ENCODE peak calls at places on chromosomes 2 and 18, in five cellular contexts. One of them, this sample, is unnamed.

GRCh38 chr18:72833471-72833870 is 34.3 kb downstream of the NETO1 start:
- DNase-seq in GM23338: no peak
- DNase-seq in HepG2: no peak
- DNase-seq in GM12878: no peak
- DNase-seq in K562: no peak
- DNase-seq in this sample: no peak

GRCh38 chr2:96318723-96319122 is 6.4 kb upstream of the ITPRIPL1 start:
- DNase-seq in GM23338: no peak
- DNase-seq in HepG2: peak
- DNase-seq in GM12878: no peak
- DNase-seq in K562: no peak
- DNase-seq in this sample: no peak

GRCh38 chr2:41722668-41723369 is 325.0 kb upstream of the PKDCC start:
- DNase-seq in GM23338: no peak
- DNase-seq in HepG2: no peak
- DNase-seq in GM12878: no peak
- DNase-seq in K562: no peak
- DNase-seq in this sample: no peak

GRCh38 chr2:206083602-206084467 is 2.1 kb downstream of the INO80D start:
- DNase-seq in GM23338: peak
- DNase-seq in HepG2: no peak
- DNase-seq in GM12878: peak
- DNase-seq in K562: no peak
- DNase-seq in this sample: no peak

GRCh38 chr18:48527467-48527866 is 11.4 kb upstream of the CTIF start:
- DNase-seq in GM23338: no peak
- DNase-seq in HepG2: no peak
- DNase-seq in GM12878: no peak
- DNase-seq in K562: no peak
- DNase-seq in this sample: no peak

GRCh38 chr2:176251928-176252327 is 17.3 kb upstream of the MTX2 start:
- DNase-seq in GM23338: no peak
- DNase-seq in HepG2: no peak
- DNase-seq in GM12878: no peak
- DNase-seq in K562: no peak
- DNase-seq in this sample: no peak

GRCh38 chr18:25225152-25225551 is 126.8 kb downstream of the ZNF521 start:
- DNase-seq in GM23338: no peak
- DNase-seq in HepG2: no peak
- DNase-seq in GM12878: no peak
- DNase-seq in K562: no peak
- DNase-seq in this sample: no peak

GRCh38 chr2:149858916-149859634 is 271.5 kb upstream of the MMADHC start:
- DNase-seq in GM23338: no peak
- DNase-seq in HepG2: no peak
- DNase-seq in GM12878: no peak
- DNase-seq in K562: no peak
- DNase-seq in this sample: peak

GRCh38 chr2:240209493-240209892 is 69.0 kb upstream of the OTOS start:
- DNase-seq in GM23338: no peak
- DNase-seq in HepG2: no peak
- DNase-seq in GM12878: no peak
- DNase-seq in K562: no peak
- DNase-seq in this sample: no peak

GRCh38 chr2:6538607-6539006 is 327.1 kb downstream of the CMPK2 start:
- DNase-seq in GM23338: no peak
- DNase-seq in HepG2: no peak
- DNase-seq in GM12878: no peak
- DNase-seq in K562: no peak
- DNase-seq in this sample: no peak

GRCh38 chr2:226800941-226801784 is 1.5 kb upstream of the IRS1 start:
- DNase-seq in GM23338: peak
- DNase-seq in HepG2: peak
- DNase-seq in GM12878: peak
- DNase-seq in K562: peak
- DNase-seq in this sample: peak

GRCh38 chr2:239204143-239204875 is 196.5 kb downstream of the HDAC4 start:
- DNase-seq in GM23338: no peak
- DNase-seq in HepG2: no peak
- DNase-seq in GM12878: no peak
- DNase-seq in K562: no peak
- DNase-seq in this sample: no peak

GRCh38 chr2:160200921-160201320 is 849 bp upstream of the ITGB6 start:
- DNase-seq in GM23338: no peak
- DNase-seq in HepG2: no peak
- DNase-seq in GM12878: no peak
- DNase-seq in K562: no peak
- DNase-seq in this sample: no peak
- TF ChIP-seq JUNB in GM23338: no peak
- TF ChIP-seq JUNB in HepG2: no peak
- TF ChIP-seq JUNB in GM12878: no peak
- TF ChIP-seq JUNB in K562: no peak
- TF ChIP-seq JUNB in this sample: no peak

GRCh38 chr2:74005786-74006185 is 21.1 kb downstream of the TET3 start:
- DNase-seq in GM23338: no peak
- DNase-seq in HepG2: no peak
- DNase-seq in GM12878: no peak
- DNase-seq in K562: no peak
- DNase-seq in this sample: no peak

GRCh38 chr2:74004212-74005182 is 19.8 kb downstream of the TET3 start:
- DNase-seq in GM23338: no peak
- DNase-seq in HepG2: no peak
- DNase-seq in GM12878: no peak
- DNase-seq in K562: no peak
- DNase-seq in this sample: no peak

GRCh38 chr2:74007120-74007519 is 22.4 kb downstream of the TET3 start:
- DNase-seq in GM23338: no peak
- DNase-seq in HepG2: no peak
- DNase-seq in GM12878: no peak
- DNase-seq in K562: no peak
- DNase-seq in this sample: no peak

GRCh38 chr2:74008761-74009395 is 24.2 kb downstream of the TET3 start:
- DNase-seq in GM23338: peak
- DNase-seq in HepG2: no peak
- DNase-seq in GM12878: no peak
- DNase-seq in K562: no peak
- DNase-seq in this sample: no peak

GRCh38 chr2:74006424-74006823 is 21.7 kb downstream of the TET3 start:
- DNase-seq in GM23338: peak
- DNase-seq in HepG2: no peak
- DNase-seq in GM12878: no peak
- DNase-seq in K562: no peak
- DNase-seq in this sample: no peak
- TF ChIP-seq JUNB in GM23338: no peak
- TF ChIP-seq JUNB in HepG2: no peak
- TF ChIP-seq JUNB in GM12878: no peak
- TF ChIP-seq JUNB in K562: no peak
- TF ChIP-seq JUNB in this sample: no peak

DNA sequence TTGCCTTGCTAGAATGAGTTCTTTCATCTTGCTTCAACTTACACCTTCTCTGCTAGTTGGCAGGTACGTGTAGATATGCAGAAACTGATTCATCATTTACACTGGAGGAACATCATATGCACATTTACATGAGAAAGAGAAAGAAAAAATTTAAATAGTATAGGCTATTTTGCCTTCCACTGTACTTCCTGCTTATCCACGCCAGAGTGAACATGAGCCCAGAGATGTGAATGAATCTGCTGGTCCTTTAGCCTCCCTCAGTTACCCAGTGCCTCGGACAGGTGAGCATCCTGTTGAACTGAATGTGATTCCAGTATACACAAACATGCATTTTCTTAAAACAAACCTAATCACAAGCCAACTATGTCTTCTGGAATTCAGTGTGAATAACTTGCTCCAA is 83.6 kb downstream of the SESTD1 start:
- DNase-seq in GM23338: no peak
- DNase-seq in HepG2: no peak
- DNase-seq in GM12878: no peak
- DNase-seq in K562: no peak
- DNase-seq in this sample: no peak
- TF ChIP-seq JUNB in GM23338: no peak
- TF ChIP-seq JUNB in HepG2: no peak
- TF ChIP-seq JUNB in GM12878: no peak
- TF ChIP-seq JUNB in K562: no peak
- TF ChIP-seq JUNB in this sample: no peak

GRCh38 chr2:115364078-115364477 is 921.6 kb downstream of the DPP10 start:
- DNase-seq in GM23338: peak
- DNase-seq in HepG2: no peak
- DNase-seq in GM12878: no peak
- DNase-seq in K562: no peak
- DNase-seq in this sample: no peak
- TF ChIP-seq JUNB in GM23338: no peak
- TF ChIP-seq JUNB in HepG2: no peak
- TF ChIP-seq JUNB in GM12878: no peak
- TF ChIP-seq JUNB in K562: no peak
- TF ChIP-seq JUNB in this sample: no peak

GRCh38 chr2:102143450-102143985 is 972 bp downstream of the IL1R1 start:
- DNase-seq in GM23338: no peak
- DNase-seq in HepG2: peak
- DNase-seq in GM12878: no peak
- DNase-seq in K562: peak
- DNase-seq in this sample: no peak

GRCh38 chr2:102141915-102142828 is at the start of gene IL1R1:
- DNase-seq in GM23338: peak
- DNase-seq in HepG2: peak
- DNase-seq in GM12878: no peak
- DNase-seq in K562: peak
- DNase-seq in this sample: peak

GRCh38 chr2:102144128-102144527 is 1.6 kb downstream of the IL1R1 start:
- DNase-seq in GM23338: no peak
- DNase-seq in HepG2: no peak
- DNase-seq in GM12878: no peak
- DNase-seq in K562: no peak
- DNase-seq in this sample: no peak

GRCh38 chr2:102141011-102141914 is 1.3 kb upstream of the IL1R1 start:
- DNase-seq in GM23338: peak
- DNase-seq in HepG2: no peak
- DNase-seq in GM12878: no peak
- DNase-seq in K562: no peak
- DNase-seq in this sample: no peak

DNA sequence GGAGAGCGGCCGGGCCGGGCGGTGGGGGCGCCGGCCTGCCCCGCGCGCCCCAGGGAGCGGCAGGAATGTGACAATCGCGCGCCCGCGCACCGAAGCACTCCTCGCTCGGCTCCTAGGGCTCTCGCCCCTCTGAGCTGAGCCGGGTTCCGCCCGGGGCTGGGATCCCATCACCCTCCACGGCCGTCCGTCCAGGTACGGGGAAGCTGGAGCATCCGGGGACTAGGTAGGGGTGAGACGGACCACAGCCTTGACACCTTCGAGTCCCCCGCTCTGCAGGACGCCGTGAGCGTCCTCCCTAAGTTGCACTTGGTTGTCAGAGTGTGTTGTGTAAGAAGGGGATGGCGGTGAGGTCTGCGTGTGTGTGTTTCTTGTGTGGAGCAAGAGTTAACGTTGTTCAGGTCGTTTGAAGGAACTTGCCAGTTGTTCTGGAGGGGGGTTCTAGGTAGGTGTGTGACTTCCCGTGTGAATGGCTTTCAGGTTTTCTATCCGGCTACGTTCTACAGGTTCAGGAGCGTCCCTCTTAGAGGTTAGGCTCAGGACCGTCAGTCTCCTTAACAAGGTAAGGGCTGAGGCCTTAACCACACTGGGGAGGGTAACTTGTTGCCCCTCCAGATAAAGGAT is 393 bp downstream of the IL1R1 start:
- DNase-seq in GM23338: no peak
- DNase-seq in HepG2: peak
- DNase-seq in GM12878: no peak
- DNase-seq in K562: no peak
- DNase-seq in this sample: peak
- TF ChIP-seq JUNB in GM23338: no peak
- TF ChIP-seq JUNB in HepG2: no peak
- TF ChIP-seq JUNB in GM12878: no peak
- TF ChIP-seq JUNB in K562: no peak
- TF ChIP-seq JUNB in this sample: no peak

GRCh38 chr2:98872526-98872925 is 63.5 kb downstream of the CRACDL start:
- DNase-seq in GM23338: no peak
- DNase-seq in HepG2: no peak
- DNase-seq in GM12878: no peak
- DNase-seq in K562: no peak
- DNase-seq in this sample: no peak

GRCh38 chr2:98871506-98871905 is 64.5 kb downstream of the CRACDL start:
- DNase-seq in GM23338: no peak
- DNase-seq in HepG2: no peak
- DNase-seq in GM12878: no peak
- DNase-seq in K562: no peak
- DNase-seq in this sample: no peak

GRCh38 chr2:98869868-98870267 is 66.2 kb downstream of the CRACDL start:
- DNase-seq in GM23338: no peak
- DNase-seq in HepG2: no peak
- DNase-seq in GM12878: no peak
- DNase-seq in K562: no peak
- DNase-seq in this sample: no peak

GRCh38 chr2:98869272-98869641 is 66.8 kb downstream of the CRACDL start:
- DNase-seq in GM23338: peak
- DNase-seq in HepG2: peak
- DNase-seq in GM12878: no peak
- DNase-seq in K562: no peak
- DNase-seq in this sample: peak

DNA sequence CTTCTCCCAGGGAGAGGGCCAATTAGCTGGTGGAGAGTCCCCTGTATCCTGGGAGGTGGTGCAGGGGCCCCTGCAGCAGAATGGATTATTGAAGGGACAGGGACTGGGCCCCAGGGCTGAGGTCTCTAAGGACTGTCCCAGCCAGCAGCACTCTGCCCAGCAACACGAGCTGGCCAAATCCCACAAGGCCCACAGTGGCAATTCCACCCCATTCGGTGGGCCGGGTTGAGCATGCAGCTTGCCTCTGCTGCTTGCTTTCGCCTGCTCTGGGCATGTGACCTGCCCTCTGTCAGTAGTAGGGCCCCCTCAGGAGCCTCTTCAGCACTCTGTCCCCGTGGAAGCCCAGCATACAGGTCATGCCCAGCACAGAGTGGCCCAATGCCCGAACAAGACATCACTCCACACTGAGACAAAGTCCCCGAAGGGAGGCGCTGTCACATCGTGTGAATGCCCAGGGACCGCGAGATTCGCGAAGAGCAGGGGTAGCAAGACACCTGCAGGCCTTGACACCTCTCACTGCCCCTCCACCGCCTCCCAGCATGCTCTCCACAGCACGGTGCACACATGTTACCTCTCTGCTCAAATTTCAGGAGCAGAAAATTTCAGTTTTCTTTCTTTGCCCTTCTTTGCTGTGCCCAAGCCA is 65.4 kb downstream of the CRACDL start:
- DNase-seq in GM23338: peak
- DNase-seq in HepG2: no peak
- DNase-seq in GM12878: no peak
- DNase-seq in K562: peak
- DNase-seq in this sample: no peak
- TF ChIP-seq JUNB in GM23338: no peak
- TF ChIP-seq JUNB in HepG2: no peak
- TF ChIP-seq JUNB in GM12878: no peak
- TF ChIP-seq JUNB in K562: no peak
- TF ChIP-seq JUNB in this sample: no peak

This sample was measured in A549.